ENCODE peak calls at places on chromosomes 7 and 10, in six cellular contexts. I is endothelial cell, Z is astrocyte of the spinal cord, N is GM12865, B is tibial artery, D is BJ. H is an unnamed sample.

GRCh38 chr10:30434273-30435067 is 486 bp downstream of the MAP3K8 start:
- DNase-seq in N (peak), Z (peak), B (peak), D (no peak), I (peak), H (peak)

GRCh38 chr10:86536294-86536861 is 14.8 kb upstream of the WAPL start:
- DNase-seq in N (peak), D (no peak), Z (no peak), B (no peak), I (no peak), H (no peak)

GRCh38 chr10:79391231-79392019 is 44.2 kb downstream of the PPIF start:
- DNase-seq in B (peak), I (peak), N (no peak), Z (no peak), D (no peak), H (no peak)

GRCh38 chr7:118731854-118732253 is 507.4 kb downstream of the ANKRD7 start:
- DNase-seq in B (no peak), D (no peak), I (no peak), N (peak), Z (no peak), H (no peak)

GRCh38 chr10:102400061-102400460 is 4.6 kb downstream of the NFKB2 start:
- DNase-seq in Z (no peak), B (no peak), I (no peak), D (no peak), N (no peak), H (no peak)

GRCh38 chr7:10237306-10237705 is 736.4 kb upstream of the PHF14 start:
- DNase-seq in D (no peak), N (no peak), B (no peak), I (no peak), Z (peak), H (no peak)

GRCh38 chr10:46530249-46531186 is 25.9 kb downstream of the GPRIN2 start:
- DNase-seq in B (peak), I (no peak), D (peak), Z (peak), N (no peak), H (no peak)

GRCh38 chr10:121240011-121240410 is 358.2 kb downstream of the FGFR2 start:
- DNase-seq in I (no peak), D (no peak), Z (no peak), N (no peak), B (no peak), H (no peak)

GRCh38 chr7:7272294-7272693 is 90.0 kb downstream of the C1GALT1 start:
- DNase-seq in B (no peak), D (no peak), Z (no peak), N (no peak), I (no peak), H (no peak)

GRCh38 chr7:86995814-86996213 is 63.6 kb downstream of the ELAPOR2 start:
- DNase-seq in D (no peak), I (no peak), N (no peak), Z (no peak), B (no peak), H (no peak)

GRCh38 chr7:22654836-22655235 is 72.2 kb upstream of the IL6 start:
- DNase-seq in N (no peak), I (no peak), D (no peak), Z (no peak), B (no peak), H (no peak)

GRCh38 chr10:125802131-125802530 is 20.9 kb downstream of the UROS start:
- DNase-seq in D (no peak), I (no peak), B (no peak), N (no peak), Z (no peak), H (no peak)
- TF ChIP-seq CTCF in D (no peak), I (no peak), B (no peak), N (no peak), Z (no peak), H (no peak)

GRCh38 chr10:5589071-5589962 is 64.6 kb downstream of the CALML3 start:
- DNase-seq in I (no peak), D (no peak), Z (no peak), N (no peak), B (no peak), H (no peak)

GRCh38 chr10:5588603-5589002 is 63.8 kb downstream of the CALML3 start:
- DNase-seq in Z (no peak), N (no peak), I (no peak), D (no peak), B (no peak), H (no peak)

GRCh38 chr10:5591336-5591824 is 66.6 kb downstream of the CALML3 start:
- DNase-seq in Z (no peak), B (no peak), I (no peak), N (no peak), D (no peak), H (no peak)

GRCh38 chr10:5590816-5591215 is 66.1 kb downstream of the CALML3 start:
- DNase-seq in N (no peak), D (no peak), I (no peak), Z (no peak), B (peak), H (no peak)

GRCh38 chr10:5589963-5590511 is 65.3 kb downstream of the CALML3 start:
- DNase-seq in N (peak), Z (peak), D (no peak), I (no peak), B (peak), H (no peak)
- TF ChIP-seq CTCF in N (no peak), Z (peak), D (peak), I (peak), B (peak), H (peak)

GRCh38 chr10:95788830-95789229 is 32.9 kb downstream of the ENTPD1 start:
- DNase-seq in D (no peak), N (no peak), I (no peak), Z (peak), B (no peak), H (no peak)

GRCh38 chr10:95789928-95790327 is 34.0 kb downstream of the ENTPD1 start:
- DNase-seq in N (peak), B (no peak), Z (no peak), D (no peak), I (no peak), H (no peak)

GRCh38 chr10:95785942-95786669 is 30.1 kb downstream of the ENTPD1 start:
- DNase-seq in B (no peak), I (no peak), N (peak), D (no peak), Z (no peak), H (no peak)

GRCh38 chr10:95785317-95785716 is 29.4 kb downstream of the ENTPD1 start:
- DNase-seq in B (no peak), I (no peak), D (no peak), N (peak), Z (no peak), H (no peak)

GRCh38 chr10:95787447-95787846 is 31.5 kb downstream of the ENTPD1 start:
- DNase-seq in B (no peak), Z (no peak), D (no peak), I (no peak), N (peak), H (no peak)
- TF ChIP-seq CTCF in B (no peak), Z (no peak), D (no peak), I (no peak), N (no peak), H (no peak)

GRCh38 chr7:70808876-70809275 is 323.1 kb upstream of the GALNT17 start:
- DNase-seq in I (no peak), B (no peak), N (peak), Z (no peak), D (no peak), H (no peak)

GRCh38 chr7:70807650-70808049 is 324.3 kb upstream of the GALNT17 start:
- DNase-seq in N (peak), D (no peak), I (no peak), B (no peak), Z (no peak), H (no peak)

GRCh38 chr7:70810558-70811139 is 321.3 kb upstream of the GALNT17 start:
- DNase-seq in B (no peak), I (no peak), N (no peak), Z (no peak), D (no peak), H (no peak)

DNA sequence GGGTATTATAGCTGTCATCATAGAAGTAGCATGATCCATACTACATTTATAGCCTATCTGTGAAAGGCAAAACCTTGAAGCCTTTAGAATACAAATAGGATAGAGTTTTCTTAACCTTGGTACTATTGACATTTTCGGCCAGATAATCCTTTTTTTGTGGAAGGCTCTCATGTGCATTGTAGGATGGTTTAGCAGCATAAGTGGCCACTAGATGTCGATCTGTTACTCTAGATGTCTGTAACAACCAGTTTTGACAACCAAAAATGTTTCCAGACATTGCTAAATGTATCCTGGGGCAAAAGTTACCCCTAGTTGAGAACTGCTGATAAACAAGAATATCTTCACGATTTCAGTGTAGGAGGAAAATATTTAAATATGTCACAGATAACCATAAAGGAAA is 319.4 kb upstream of the GALNT17 start:
- DNase-seq in I (no peak), B (no peak), Z (no peak), N (no peak), D (no peak), H (no peak)
- TF ChIP-seq CTCF in I (no peak), B (no peak), Z (peak), N (peak), D (no peak), H (no peak)